ENCODE peak calls at places on chromosome 1, in seven cellular contexts. Y is suprapubic skin, E is transverse colon, D is HCT116, P is sigmoid colon, R is HL-60, K is SK-N-MC. U is an unnamed sample.

GRCh38 chr1:80656011-80656627 is 1144.6 kb upstream of the ADGRL2 start:
- DNase-seq in K (no peak), Y (no peak), E (no peak), R (no peak), P (no peak), D (peak; percentile 13), U (peak; percentile 44)

GRCh38 chr1:54311506-54311905 is 94.7 kb downstream of the SSBP3 start:
- DNase-seq in E (no peak), K (no peak), R (no peak), D (no peak), Y (no peak), P (no peak), U (no peak)

GRCh38 chr1:22131875-22132486 is 10.9 kb downstream of the WNT4 start:
- DNase-seq in D (peak; percentile 23), Y (no peak), R (peak; percentile 31), E (peak; percentile 59), P (no peak), K (no peak), U (peak; percentile 68)

GRCh38 chr1:156228501-156228900 is 13.5 kb upstream of the BGLAP start:
- DNase-seq in E (no peak), P (no peak), K (no peak), R (no peak), D (no peak), Y (no peak), U (no peak)

GRCh38 chr1:231241751-231242150 is 739 bp downstream of the GNPAT start:
- DNase-seq in K (no peak), D (no peak), R (peak; percentile 33), E (peak; percentile 43), Y (no peak), P (no peak), U (no peak)

GRCh38 chr1:24605534-24606295 is 37.4 kb upstream of the SRRM1 start:
- DNase-seq in D (no peak), E (no peak), K (no peak), P (no peak), Y (no peak), R (no peak), U (no peak)

GRCh38 chr1:66489972-66490601 is 43.9 kb upstream of the SGIP1 start:
- DNase-seq in D (no peak), R (no peak), Y (no peak), E (no peak), K (no peak), P (no peak), U (no peak)

GRCh38 chr1:77929806-77930205 is 41.4 kb downstream of the NEXN start:
- DNase-seq in K (no peak), P (no peak), Y (no peak), R (no peak), E (no peak), D (no peak), U (no peak)

GRCh38 chr1:33791251-33791650 is 72.6 kb upstream of the HMGB4 start:
- DNase-seq in P (no peak), E (no peak), K (no peak), D (no peak), R (no peak), Y (no peak), U (no peak)

GRCh38 chr1:100354971-100355394 is 2.7 kb downstream of the CDC14A start:
- DNase-seq in R (no peak), E (peak; percentile 32), P (no peak), D (peak; percentile 51), Y (no peak), K (no peak), U (peak; percentile 54)
- TF ChIP-seq POLR2AphosphoS5 in R (no peak), E (no peak), P (no peak), D (no peak), Y (no peak), K (no peak), U (no peak)

DNA sequence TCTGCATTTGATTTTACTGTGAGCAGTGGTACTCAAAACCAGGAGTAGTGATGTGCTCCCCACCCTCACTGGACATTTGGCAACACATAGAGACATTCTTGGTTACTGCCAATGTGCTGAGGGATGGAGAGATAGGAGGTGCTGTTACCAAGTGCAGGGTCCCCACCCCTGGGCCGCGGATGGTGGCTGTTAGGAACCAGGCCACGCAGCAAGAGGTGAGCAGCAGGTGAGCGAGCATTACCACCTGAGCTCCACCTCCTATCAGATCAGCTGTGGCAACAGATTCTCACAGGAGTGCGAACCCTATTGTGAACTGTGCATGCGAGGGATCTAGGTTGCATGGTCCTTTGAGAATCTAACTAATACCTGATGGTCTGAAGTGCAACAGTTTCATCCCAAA is 95.7 kb downstream of the AKT3 start:
- DNase-seq in R (no peak), P (no peak), K (no peak), Y (no peak), E (no peak), D (no peak), U (no peak)
- H3K27ac ChIP-seq in R (no peak overlapping the region), P (no peak overlapping the region), K (no peak overlapping the region), Y (no peak overlapping the region), E (no peak overlapping the region), D (no peak overlapping the region), U (no peak overlapping the region)

GRCh38 chr1:53207726-53208125 is 11.1 kb downstream of the CPT2 start:
- DNase-seq in D (no peak), Y (no peak), P (no peak), R (no peak), E (no peak), K (no peak), U (no peak)
- TF ChIP-seq POLR2AphosphoS5 in D (no peak), Y (no peak), P (no peak), R (no peak), E (no peak), K (no peak), U (no peak)

GRCh38 chr1:119670898-119671297 is 22.8 kb upstream of the ZNF697 start:
- DNase-seq in E (no peak), R (no peak), K (no peak), P (no peak), D (no peak), Y (no peak), U (no peak)

GRCh38 chr1:119674110-119674509 is 26.0 kb upstream of the ZNF697 start:
- DNase-seq in R (no peak), D (no peak), K (no peak), E (no peak), P (no peak), Y (no peak), U (no peak)

GRCh38 chr1:119674835-119675289 is 26.8 kb upstream of the ZNF697 start:
- DNase-seq in Y (peak; percentile 72), D (peak; percentile 68), P (peak; percentile 73), K (no peak), E (peak; percentile 57), R (no peak), U (peak; percentile 77)

GRCh38 chr1:119675349-119676343 is 27.6 kb upstream of the ZNF697 start:
- DNase-seq in P (peak; percentile 90), E (peak; percentile 85), D (peak; percentile 85), K (peak; percentile 52), R (peak; percentile 74), Y (peak; percentile 89), U (peak; percentile 86)

GRCh38 chr1:119673171-119673940 is 25.3 kb upstream of the ZNF697 start:
- DNase-seq in K (no peak), R (no peak), D (no peak), P (no peak), Y (no peak), E (no peak), U (no peak)
- H3K27ac ChIP-seq in K (no peak overlapping the region), R (no peak overlapping the region), D (no peak overlapping the region), P (no peak overlapping the region), Y (no peak overlapping the region), E (no peak overlapping the region), U (no peak overlapping the region)

U was measured in stomach.